ENCODE peak calls at places on chromosomes 1 and 21, in six cellular contexts. L is GM12878, Z is mammary epithelial cell, G is body of pancreas, J is left lung, E is keratinocyte. P is an unnamed sample.

GRCh38 chr1:240093120-240093961 is 1.7 kb downstream of the FMN2 start:
- DNase-seq in L (no peak), Z (no peak), G (peak), J (peak), E (no peak), P (no peak)

GRCh38 chr1:212288614-212289013 is 3.4 kb downstream of the PPP2R5A start:
- DNase-seq in L (no peak), Z (peak), G (no peak), J (no peak), E (no peak), P (no peak)

GRCh38 chr1:14486401-14487110 is 111.9 kb upstream of the KAZN start:
- DNase-seq in L (no peak), Z (peak), G (peak), J (no peak), E (peak), P (peak)

GRCh38 chr1:242467556-242468145 is 56.8 kb downstream of the PLD5 start:
- DNase-seq in L (no peak), Z (peak), G (peak), J (no peak), E (peak), P (peak)

GRCh38 chr1:84715620-84716019 is 25.4 kb upstream of the SSX2IP start:
- DNase-seq in L (no peak), Z (no peak), G (no peak), J (no peak), E (no peak), P (no peak)

GRCh38 chr1:42730988-42731387 is 9.0 kb downstream of the CLDN19 start:
- DNase-seq in L (no peak), Z (peak), G (no peak), J (no peak), E (no peak), P (peak)

GRCh38 chr1:214660900-214661299 is 57.9 kb downstream of the CENPF start:
- DNase-seq in L (no peak), Z (no peak), G (peak), J (no peak), E (no peak), P (no peak)

GRCh38 chr1:21811875-21812305 is at the start of gene LDLRAD2:
- DNase-seq in L (no peak), Z (no peak), G (no peak), J (no peak), E (no peak), P (no peak)

GRCh38 chr1:3900150-3900968 is at the start of gene C1orf174:
- DNase-seq in L (peak), Z (peak), G (peak), J (peak), E (peak), P (peak)

GRCh38 chr1:1132928-1133750 is 17.2 kb upstream of the C1orf159 start:
- DNase-seq in L (no peak), Z (no peak), G (peak), J (peak), E (no peak), P (no peak)

GRCh38 chr1:47399841-47400144 is 16.3 kb upstream of the FOXE3 start:
- DNase-seq in L (no peak), Z (no peak), G (no peak), J (no peak), E (no peak), P (no peak)

GRCh38 chr1:36223373-36223995 is 759 bp upstream of the THRAP3 start:
- DNase-seq in L (peak), Z (peak), G (no peak), J (no peak), E (no peak), P (no peak)

GRCh38 chr1:201751872-201752271 is 77.1 kb upstream of the IPO9 start:
- DNase-seq in L (no peak), Z (no peak), G (no peak), J (no peak), E (no peak), P (no peak)

GRCh38 chr21:42806489-42807140 is 72.7 kb downstream of the WDR4 start:
- DNase-seq in L (no peak), Z (no peak), G (no peak), J (no peak), E (no peak), P (no peak)

GRCh38 chr1:36269408-36269838 is 36.7 kb upstream of the SH3D21 start:
- DNase-seq in L (no peak), Z (no peak), G (peak), J (no peak), E (no peak), P (no peak)

GRCh38 chr1:184456189-184456588 is 69.4 kb downstream of the C1orf21 start:
- DNase-seq in L (no peak), Z (no peak), G (no peak), J (no peak), E (no peak), P (no peak)

GRCh38 chr1:160410412-160411005 is 10.1 kb downstream of the VANGL2 start:
- DNase-seq in L (no peak), Z (no peak), G (no peak), J (peak), E (no peak), P (no peak)

GRCh38 chr1:51675177-51675780 is 58.4 kb downstream of the OSBPL9 start:
- DNase-seq in L (no peak), Z (peak), G (no peak), J (no peak), E (no peak), P (peak)

GRCh38 chr1:243312962-243313634 is 57.3 kb downstream of the SDCCAG8 start:
- DNase-seq in L (peak), Z (peak), G (no peak), J (no peak), E (peak), P (no peak)

GRCh38 chr21:26140185-26140584 is 30.4 kb downstream of the APP start:
- DNase-seq in L (no peak), Z (peak), G (no peak), J (no peak), E (no peak), P (peak)

GRCh38 chr1:210252621-210253041 is 20.0 kb downstream of the SERTAD4 start:
- DNase-seq in L (no peak), Z (no peak), G (peak), J (peak), E (no peak), P (no peak)

GRCh38 chr1:68057050-68057449 is 6.6 kb upstream of the DIRAS3 start:
- DNase-seq in L (no peak), Z (no peak), G (no peak), J (no peak), E (no peak), P (no peak)

GRCh38 chr1:44118682-44119081 is at the start of gene KLF17:
- DNase-seq in L (no peak), Z (no peak), G (no peak), J (no peak), E (no peak), P (no peak)

GRCh38 chr1:1165485-1165884 is 8.2 kb upstream of the TTLL10 start:
- DNase-seq in L (no peak), Z (no peak), G (peak), J (no peak), E (no peak), P (no peak)

GRCh38 chr1:64484651-64485050 is 14.7 kb downstream of the CACHD1 start:
- DNase-seq in L (no peak), Z (no peak), G (no peak), J (no peak), E (no peak), P (no peak)

GRCh38 chr1:33146038-33146437 is 35.8 kb downstream of the TRIM62 start:
- DNase-seq in L (no peak), Z (no peak), G (no peak), J (no peak), E (no peak), P (no peak)

GRCh38 chr1:33148615-33149014 is 33.2 kb downstream of the TRIM62 start:
- DNase-seq in L (no peak), Z (no peak), G (no peak), J (no peak), E (no peak), P (no peak)

GRCh38 chr1:33147275-33147996 is 34.4 kb downstream of the TRIM62 start:
- DNase-seq in L (no peak), Z (no peak), G (no peak), J (no peak), E (no peak), P (no peak)

GRCh38 chr1:33149453-33150190 is 32.2 kb downstream of the TRIM62 start:
- DNase-seq in L (no peak), Z (no peak), G (peak), J (no peak), E (no peak), P (no peak)

GRCh38 chr1:33147997-33148314 is 33.9 kb downstream of the TRIM62 start:
- DNase-seq in L (no peak), Z (no peak), G (no peak), J (no peak), E (no peak), P (peak)
- TF ChIP-seq CTCF in L (peak), Z (peak), G (no peak), J (no peak), E (peak), P (no peak)

GRCh38 chr1:39268906-39269305 is 64.4 kb downstream of the MACF1 start:
- DNase-seq in L (no peak), Z (peak), G (no peak), J (no peak), E (no peak), P (no peak)
- H3K27ac ChIP-seq in L (peak), Z (peak), G (peak), J (peak), E (peak), P (peak)

DNA sequence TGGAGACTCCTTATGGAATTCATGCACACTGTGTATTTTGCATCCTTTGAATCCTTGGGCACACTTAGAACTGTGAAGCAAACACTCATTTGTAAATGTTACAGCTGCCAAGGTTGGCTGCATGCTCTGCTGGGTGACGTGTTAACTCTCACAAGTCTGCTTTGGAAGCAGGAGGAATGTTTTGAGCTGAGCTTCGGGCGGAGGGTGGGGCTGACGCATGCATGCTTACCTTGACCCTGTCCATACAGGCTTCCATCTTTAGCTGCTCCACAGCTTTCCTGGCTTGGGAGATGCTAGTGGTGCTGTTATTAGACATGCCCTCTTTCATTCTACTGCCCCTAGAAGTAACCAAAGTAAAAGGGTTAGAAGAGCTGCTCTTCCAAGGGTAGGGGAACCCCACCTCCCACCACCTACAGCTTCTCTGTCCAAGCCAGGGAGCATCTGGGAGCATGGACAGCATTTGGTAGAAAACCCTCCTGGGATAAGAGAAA is 66.0 kb downstream of the GNG4 start:
- DNase-seq in L (no peak), Z (peak), G (no peak), J (no peak), E (peak), P (no peak)
- TF ChIP-seq CTCF in L (no peak), Z (no peak), G (no peak), J (no peak), E (no peak), P (no peak)

GRCh38 chr1:56147459-56147858 is 431.9 kb downstream of the PLPP3 start:
- DNase-seq in L (no peak), Z (no peak), G (no peak), J (no peak), E (no peak), P (no peak)
- H3K27ac ChIP-seq in L (no peak), Z (no peak), G (no peak), J (no peak), E (no peak), P (no peak)

DNA sequence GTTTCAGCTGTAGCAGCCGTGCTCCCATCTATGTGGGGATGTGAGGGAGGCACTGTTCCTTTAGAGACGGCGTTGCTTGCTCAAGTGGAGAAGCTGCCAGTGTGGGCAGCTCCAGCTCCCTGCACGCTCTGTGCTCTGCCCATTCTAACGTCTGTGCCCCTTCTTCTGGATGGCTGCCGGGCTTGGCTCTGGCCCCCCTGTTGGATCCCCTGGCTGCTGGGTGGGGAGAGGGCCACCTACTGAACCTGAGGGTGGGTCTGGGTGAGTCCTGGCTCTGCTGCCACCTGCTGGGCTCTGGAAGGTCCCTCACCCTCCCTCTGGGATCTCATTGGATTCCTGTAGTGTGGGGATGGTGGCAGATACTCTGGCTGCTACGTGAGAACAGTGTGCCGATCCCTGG is 5.0 kb downstream of the PFKL start:
- DNase-seq in L (no peak), Z (no peak), G (peak), J (no peak), E (no peak), P (peak)
- TF ChIP-seq CTCF in L (peak), Z (peak), G (peak), J (peak), E (peak), P (peak)

DNA sequence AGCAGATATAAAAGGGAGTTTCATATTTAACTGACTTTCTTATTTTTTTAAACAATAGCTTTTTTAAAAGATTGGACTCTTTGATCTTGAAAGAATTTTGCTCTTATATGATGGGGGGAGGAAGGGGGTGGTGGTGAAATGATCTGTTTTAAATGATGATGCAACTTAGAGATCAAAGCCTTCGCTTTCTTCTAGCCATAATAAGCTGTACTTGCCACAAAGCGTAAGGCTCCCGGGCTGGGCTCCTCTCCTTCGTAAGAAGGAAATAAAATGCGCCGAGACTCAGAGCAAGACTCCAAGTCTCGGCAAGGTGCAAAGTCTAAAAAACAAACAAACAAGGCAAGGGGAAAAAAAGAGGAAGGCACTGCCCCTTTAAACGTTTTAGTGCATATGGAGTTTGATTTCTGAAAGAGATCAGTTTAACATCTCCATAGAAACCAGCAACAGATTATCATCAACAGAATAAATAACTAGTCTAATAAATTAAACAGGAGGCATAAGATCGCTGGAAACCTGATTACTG is 3.3 kb downstream of the CASZ1 start:
- DNase-seq in L (no peak), Z (peak), G (peak), J (no peak), E (no peak), P (no peak)
- H3K27ac ChIP-seq in L (no peak), Z (no peak), G (peak), J (no peak), E (no peak), P (no peak)

DNA sequence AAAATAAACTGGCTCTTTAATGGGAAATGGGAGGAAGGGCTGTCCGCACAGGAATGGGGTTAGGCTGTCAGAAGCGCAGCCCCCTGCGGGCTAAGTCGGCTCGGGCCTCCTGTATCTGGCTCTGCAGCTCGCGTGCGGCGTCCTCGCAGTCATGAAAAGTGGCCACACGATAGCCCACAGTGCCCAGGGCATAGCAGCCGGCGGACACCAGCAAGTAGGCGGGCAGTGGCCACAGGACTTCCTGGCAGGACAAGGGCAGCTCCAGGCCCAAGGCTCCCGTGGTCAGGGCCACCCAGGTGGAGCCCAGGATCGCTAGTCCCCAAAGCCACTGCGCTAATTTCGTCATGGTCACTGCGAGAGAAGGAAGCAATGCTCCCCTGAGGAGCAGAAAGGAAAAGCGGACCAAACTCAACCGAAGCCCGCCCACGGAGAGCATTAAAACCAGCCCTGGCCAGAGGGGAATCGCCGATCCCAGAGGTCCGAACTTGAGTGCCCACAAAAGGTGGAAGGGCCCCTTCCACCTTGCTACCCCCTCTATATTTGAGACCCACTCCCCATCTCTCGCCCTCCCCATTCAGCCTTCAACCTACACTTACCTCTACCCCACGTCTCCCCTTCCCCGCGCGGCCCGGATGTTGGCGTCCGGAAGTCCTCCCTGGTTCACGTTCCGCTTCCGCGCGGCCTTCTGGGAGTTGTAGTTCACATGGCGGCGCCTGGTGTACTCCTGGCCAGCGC is at the start of gene DPM3:
- DNase-seq in L (no peak), Z (peak), G (peak), J (peak), E (no peak), P (peak)
- TF ChIP-seq CTCF in L (no peak), Z (no peak), G (no peak), J (no peak), E (no peak), P (no peak)

GRCh38 chr1:39148942-39149341 is 55.6 kb upstream of the MACF1 start:
- DNase-seq in L (no peak), Z (no peak), G (no peak), J (no peak), E (no peak), P (no peak)

GRCh38 chr1:39152923-39153322 is 51.6 kb upstream of the MACF1 start:
- DNase-seq in L (no peak), Z (no peak), G (no peak), J (no peak), E (no peak), P (no peak)

GRCh38 chr1:39151267-39151666 is 53.2 kb upstream of the MACF1 start:
- DNase-seq in L (no peak), Z (no peak), G (no peak), J (no peak), E (no peak), P (no peak)

GRCh38 chr1:39149509-39149908 is 55.0 kb upstream of the MACF1 start:
- DNase-seq in L (no peak), Z (no peak), G (no peak), J (no peak), E (no peak), P (no peak)

GRCh38 chr1:39150779-39151178 is 53.7 kb upstream of the MACF1 start:
- DNase-seq in L (no peak), Z (no peak), G (no peak), J (no peak), E (no peak), P (no peak)
- H3K27ac ChIP-seq in L (no peak), Z (no peak), G (no peak), J (no peak), E (peak), P (no peak)

GRCh38 chr21:41153443-41153842 is 14.5 kb upstream of the BACE2 start:
- DNase-seq in L (no peak), Z (no peak), G (no peak), J (no peak), E (no peak), P (no peak)
- TF ChIP-seq CTCF in L (no peak), Z (no peak), G (no peak), J (no peak), E (no peak), P (no peak)